ENCODE peak calls at places on chromosome 1, in four cellular contexts. F is prostate gland; B is stimulated activated CD8-positive, alpha-beta memory T cell treated with anti-CD3 and anti-CD28 coated beads, Interleukin-4, amount 100 ng/mL, for 24 hours; S is mesothelial cell of epicardium. D is an unnamed sample.

GRCh38 chr1:167612986-167613385 is 17.0 kb upstream of the RCSD1 start:
- DNase-seq in S (no peak), F (no peak), B (no peak), D (no peak)

GRCh38 chr1:162430583-162430982 is 18.6 kb upstream of the SH2D1B start:
- DNase-seq in B (no peak), F (no peak), S (no peak), D (no peak)

GRCh38 chr1:38546630-38547029 is 312.9 kb downstream of the RRAGC start:
- DNase-seq in S (no peak), F (no peak), B (no peak), D (no peak)

GRCh38 chr1:204391629-204392028 is 20.0 kb downstream of the PPP1R15B start:
- DNase-seq in B (no peak), S (no peak), F (no peak), D (no peak)

GRCh38 chr1:212234431-212235298 is 50.5 kb upstream of the PPP2R5A start:
- DNase-seq in B (peak), S (no peak), F (no peak), D (no peak)

GRCh38 chr1:29388884-29389283 is 152.6 kb downstream of the PTPRU start:
- DNase-seq in B (no peak), S (peak), F (no peak), D (no peak)

GRCh38 chr1:62299426-62300200 is 19.6 kb downstream of the KANK4 start:
- DNase-seq in B (no peak), F (peak), S (no peak), D (peak)

GRCh38 chr1:223219846-223220610 is 77.0 kb upstream of the TLR5 start:
- DNase-seq in B (no peak), F (no peak), S (peak), D (no peak)

GRCh38 chr1:52356818-52357355 is 9.1 kb downstream of the CC2D1B start:
- DNase-seq in S (no peak), F (no peak), B (no peak), D (no peak)

GRCh38 chr1:41704189-41704588 is 214.5 kb downstream of the HIVEP3 start:
- DNase-seq in S (no peak), F (no peak), B (no peak), D (no peak)

GRCh38 chr1:84301759-84302380 is 362 bp downstream of the SAMD13 start:
- DNase-seq in S (no peak), B (no peak), F (no peak), D (no peak)

GRCh38 chr1:169117599-169117998 is 11.1 kb downstream of the ATP1B1 start:
- DNase-seq in B (no peak), F (no peak), S (no peak), D (no peak)

GRCh38 chr1:208192989-208193388 is 51.2 kb downstream of the PLXNA2 start:
- DNase-seq in B (no peak), S (no peak), F (no peak), D (no peak)

GRCh38 chr1:88731475-88731874 is 47.4 kb downstream of the PKN2 start:
- DNase-seq in F (peak), B (no peak), S (no peak), D (peak)

GRCh38 chr1:16351449-16351993 is 759 bp downstream of the FBXO42 start:
- DNase-seq in F (peak), S (no peak), B (no peak), D (no peak)

GRCh38 chr1:12383786-12384185 is 154.0 kb downstream of the VPS13D start:
- DNase-seq in S (no peak), F (no peak), B (no peak), D (no peak)

GRCh38 chr1:198903203-198903602 is 264.4 kb downstream of the PTPRC start:
- DNase-seq in F (no peak), S (no peak), B (no peak), D (no peak)

GRCh38 chr1:154975409-154976205 is 1.1 kb downstream of the CKS1B start:
- DNase-seq in B (peak), S (no peak), F (peak), D (peak)

GRCh38 chr1:113396585-113396984 is 6.3 kb downstream of the MAGI3 start:
- DNase-seq in F (no peak), S (no peak), B (no peak), D (no peak)

GRCh38 chr1:237355022-237355421 is 313.0 kb downstream of the RYR2 start:
- DNase-seq in S (no peak), B (no peak), F (no peak), D (no peak)